ENCODE peak calls at places on chromosome 15, in nine cellular contexts. H, U, S, Q, J, G, T, L and Y are unnamed samples.

GRCh38 chr15:100544946-100545345 is 16.2 kb upstream of the CERS3 start:
- DNase-seq in H (no peak), U (no peak), S (no peak), Q (no peak), J (no peak), G (no peak), T (no peak), L (no peak), Y (no peak)

GRCh38 chr15:73375755-73376305 is 7.1 kb upstream of the HCN4 start:
- DNase-seq in H (no peak), U (no peak), S (no peak), Q (no peak), J (no peak), G (peak; percentile 85), T (no peak), L (no peak), Y (no peak)

GRCh38 chr15:88932271-88932874 is 19.2 kb upstream of the MFGE8 start:
- DNase-seq in H (no peak), U (no peak), S (no peak), Q (peak; percentile 13), J (no peak), G (no peak), T (no peak), L (peak; percentile 51), Y (no peak)

GRCh38 chr15:84925906-84926305 is 41.4 kb downstream of the SLC28A1 start:
- DNase-seq in H (no peak), U (no peak), S (no peak), Q (no peak), J (no peak), G (no peak), T (no peak), L (no peak), Y (no peak)

GRCh38 chr15:66899555-66900350 is 165.6 kb upstream of the SMAD3 start:
- DNase-seq in H (no peak), U (no peak), S (peak; percentile 59), Q (no peak), J (no peak), G (no peak), T (no peak), L (no peak), Y (no peak)

GRCh38 chr15:74496648-74497047 is 35.7 kb upstream of the UBL7 start:
- DNase-seq in H (no peak), U (no peak), S (no peak), Q (no peak), J (no peak), G (no peak), T (no peak), L (no peak), Y (no peak)

GRCh38 chr15:57048930-57049550 is 130.6 kb downstream of the TCF12 start:
- DNase-seq in H (no peak), U (no peak), S (peak; percentile 23), Q (no peak), J (no peak), G (no peak), T (no peak), L (no peak), Y (no peak)

GRCh38 chr15:52408823-52409222 is 113.2 kb upstream of the MYO5C start:
- DNase-seq in H (no peak), U (no peak), S (peak; percentile 8), Q (peak; percentile 32), J (no peak), G (no peak), T (peak; percentile 84), L (no peak), Y (no peak)

GRCh38 chr15:40340740-40341400 is at the start of gene CCDC9B:
- DNase-seq in H (peak; percentile 80), U (no peak), S (peak; percentile 84), Q (peak; percentile 68), J (peak; percentile 91), G (peak; percentile 83), T (no peak), L (peak; percentile 86), Y (no peak)

GRCh38 chr15:45796433-45796832 is 161.6 kb downstream of the SQOR start:
- DNase-seq in H (no peak), U (no peak), S (no peak), Q (no peak), J (no peak), G (no peak), T (no peak), L (no peak), Y (no peak)

GRCh38 chr15:25439456-25439836 is 622 bp upstream of the UBE3A start:
- DNase-seq in H (no peak), U (no peak), S (peak; percentile 10), Q (peak; percentile 48), J (peak; percentile 26), G (no peak), T (peak; percentile 25), L (no peak), Y (peak; percentile 25)

GRCh38 chr15:42110367-42110766 is 16.0 kb upstream of the PLA2G4D start:
- DNase-seq in H (no peak), U (no peak), S (no peak), Q (no peak), J (no peak), G (no peak), T (no peak), L (no peak), Y (no peak)

GRCh38 chr15:95610945-95611344 is 719.6 kb upstream of the NR2F2 start:
- DNase-seq in H (no peak), U (no peak), S (no peak), Q (no peak), J (no peak), G (no peak), T (no peak), L (no peak), Y (no peak)
- TF ChIP-seq CTCF in H (no peak), U (no peak), S (no peak), Q (no peak), J (no peak), G (no peak), T (no peak), L (no peak), Y (no peak)

GRCh38 chr15:37135225-37135624 is 34.9 kb upstream of the MEIS2 start:
- DNase-seq in H (no peak), U (no peak), S (no peak), Q (no peak), J (peak; percentile 20), G (peak; percentile 58), T (peak; percentile 28), L (no peak), Y (no peak)
- TF ChIP-seq CTCF in H (no peak), U (peak; percentile 42), S (peak; percentile 19), Q (peak; percentile 48), J (peak; percentile 40), G (peak; percentile 39), T (peak; percentile 38), L (no peak), Y (no peak)

GRCh38 chr15:76338555-76339301 is 2.2 kb downstream of the ISL2 start:
- DNase-seq in H (no peak), U (no peak), S (no peak), Q (peak; percentile 31), J (no peak), G (no peak), T (no peak), L (no peak), Y (peak; percentile 30)

GRCh38 chr15:76339302-76340197 is 3.0 kb downstream of the ISL2 start:
- DNase-seq in H (no peak), U (no peak), S (no peak), Q (peak; percentile 26), J (peak; percentile 33), G (peak; percentile 28), T (no peak), L (no peak), Y (peak; percentile 61)

GRCh38 chr15:76336254-76337046 is at the start of gene ISL2:
- DNase-seq in H (peak; percentile 32), U (peak; percentile 52), S (peak; percentile 96), Q (peak; percentile 91), J (peak; percentile 89), G (peak; percentile 53), T (peak; percentile 79), L (peak; percentile 69), Y (peak; percentile 95)

GRCh38 chr15:76337047-76337738 is 620 bp downstream of the ISL2 start:
- DNase-seq in H (no peak), U (no peak), S (peak; percentile 55), Q (peak; percentile 64), J (peak; percentile 35), G (peak; percentile 21), T (no peak), L (no peak), Y (peak; percentile 48)

DNA sequence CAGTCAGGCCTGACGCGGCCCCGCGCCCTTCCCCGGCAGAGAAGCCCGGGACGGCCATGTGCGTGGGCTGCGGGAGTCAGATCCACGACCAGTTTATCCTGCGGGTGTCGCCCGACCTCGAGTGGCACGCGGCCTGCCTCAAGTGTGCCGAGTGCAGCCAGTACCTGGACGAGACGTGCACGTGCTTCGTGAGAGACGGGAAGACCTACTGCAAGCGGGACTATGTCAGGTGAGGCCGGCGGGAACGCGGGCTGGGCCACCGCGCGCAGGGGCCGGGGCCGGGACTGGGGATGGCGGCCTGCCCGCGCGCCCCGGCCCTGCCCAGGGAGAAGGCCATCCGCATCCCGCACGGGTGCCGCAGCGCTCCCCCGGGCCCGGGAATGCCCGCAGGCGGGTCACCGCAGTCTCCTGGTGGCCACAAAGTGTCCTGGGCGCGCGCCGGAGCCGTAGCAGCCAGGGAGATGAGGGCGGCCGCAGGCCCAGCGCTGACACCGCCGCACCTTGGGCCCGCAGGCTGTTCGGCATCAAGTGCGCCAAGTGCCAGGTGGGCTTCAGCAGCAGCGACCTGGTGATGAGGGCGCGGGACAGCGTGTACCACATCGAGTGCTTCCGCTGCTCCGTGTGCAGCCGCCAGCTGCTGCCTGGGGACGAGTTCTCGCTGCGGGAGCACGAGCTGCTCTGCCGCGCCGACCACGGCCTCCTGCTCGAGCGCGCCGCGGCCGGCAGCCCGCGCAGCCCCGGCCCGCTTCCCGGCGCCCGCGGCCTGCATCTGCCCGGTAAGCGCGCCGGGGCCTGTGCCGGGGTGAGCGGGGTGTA is 1.4 kb downstream of the ISL2 start:
- DNase-seq in H (no peak), U (peak; percentile 26), S (no peak), Q (peak; percentile 11), J (no peak), G (peak; percentile 49), T (no peak), L (no peak), Y (peak; percentile 30)
- TF ChIP-seq CTCF in H (no peak), U (no peak), S (no peak), Q (no peak), J (no peak), G (no peak), T (no peak), L (no peak), Y (no peak)

GRCh38 chr15:69525543-69525942 is 72.9 kb downstream of the RPLP1 start:
- DNase-seq in H (no peak), U (no peak), S (no peak), Q (no peak), J (no peak), G (no peak), T (no peak), L (no peak), Y (no peak)

GRCh38 chr15:69522361-69522760 is 69.7 kb downstream of the RPLP1 start:
- DNase-seq in H (no peak), U (no peak), S (no peak), Q (peak; percentile 36), J (no peak), G (no peak), T (no peak), L (no peak), Y (no peak)

GRCh38 chr15:69524850-69525249 is 72.2 kb downstream of the RPLP1 start:
- DNase-seq in H (no peak), U (no peak), S (no peak), Q (no peak), J (no peak), G (no peak), T (no peak), L (no peak), Y (no peak)

GRCh38 chr15:69524296-69524695 is 71.7 kb downstream of the RPLP1 start:
- DNase-seq in H (no peak), U (no peak), S (no peak), Q (no peak), J (no peak), G (no peak), T (no peak), L (no peak), Y (no peak)

GRCh38 chr15:69523010-69524001 is 70.7 kb downstream of the RPLP1 start:
- DNase-seq in H (peak; percentile 76), U (peak; percentile 81), S (peak; percentile 72), Q (peak; percentile 33), J (peak; percentile 82), G (peak; percentile 84), T (peak; percentile 56), L (peak; percentile 77), Y (peak; percentile 77)
- TF ChIP-seq CTCF in H (peak; percentile 70), U (peak; percentile 91), S (peak; percentile 83), Q (peak; percentile 75), J (peak; percentile 82), G (peak; percentile 82), T (peak; percentile 75), L (peak; percentile 84), Y (peak; percentile 46)